ENCODE peak calls at places on chromosomes 11 and 22, in five cellular contexts. W is mammary epithelial cell, Z is endothelial cell of umbilical vein, E is IMR-90, S is astrocyte. U is an unnamed sample.

GRCh38 chr11:45185228-45185729 is 38.8 kb downstream of the PRDM11 start:
- DNase-seq in W (no peak), Z (no peak), E (no peak), S (peak; percentile 28), U (no peak)

GRCh38 chr11:12831471-12832202 is 157.4 kb downstream of the TEAD1 start:
- DNase-seq in W (no peak), Z (no peak), E (peak; percentile 28), S (no peak), U (no peak)

GRCh38 chr11:17240780-17241179 is 33.0 kb upstream of the PIK3C2A start:
- DNase-seq in W (no peak), Z (no peak), E (no peak), S (no peak), U (no peak)

GRCh38 chr22:19772673-19773469 is 12.3 kb downstream of the TBX1 start:
- DNase-seq in W (no peak), Z (peak; percentile 83), E (no peak), S (no peak), U (no peak)

GRCh38 chr11:109619498-109619897 is 197.5 kb downstream of the C11orf87 start:
- DNase-seq in W (peak; percentile 94), Z (no peak), E (no peak), S (no peak), U (no peak)

GRCh38 chr22:36415415-36416168 is 27.8 kb upstream of the MYH9 start:
- DNase-seq in W (no peak), Z (no peak), E (no peak), S (no peak), U (no peak)

GRCh38 chr22:49507607-49508292 is 319.9 kb downstream of the BRD1 start:
- DNase-seq in W (no peak), Z (no peak), E (no peak), S (no peak), U (no peak)

GRCh38 chr22:39356464-39356863 is 6.7 kb downstream of the SYNGR1 start:
- DNase-seq in W (no peak), Z (no peak), E (no peak), S (no peak), U (no peak)

GRCh38 chr11:10625982-10626311 is 57.5 kb upstream of the LYVE1 start:
- DNase-seq in W (no peak), Z (no peak), E (no peak), S (no peak), U (no peak)

GRCh38 chr11:44006882-44007495 is 40.8 kb upstream of the ACCSL start:
- DNase-seq in W (no peak), Z (no peak), E (no peak), S (no peak), U (no peak)

GRCh38 chr11:65854871-65855837 is 2.8 kb downstream of the CFL1 start:
- DNase-seq in W (no peak), Z (no peak), E (no peak), S (no peak), U (no peak)

GRCh38 chr22:17753401-17753989 is 20.8 kb downstream of the BID start:
- DNase-seq in W (peak; percentile 23), Z (no peak), E (peak; percentile 55), S (peak; percentile 71), U (no peak)

GRCh38 chr22:37746366-37747089 is 49.7 kb downstream of the TRIOBP start:
- DNase-seq in W (peak; percentile 16), Z (peak; percentile 21), E (no peak), S (no peak), U (no peak)
- H3K4me1 ChIP-seq in W (peaks cover 74% of the 10 kb centered on the region), Z (peaks cover 55% of the 10 kb centered on the region), E (peaks cover 52% of the 10 kb centered on the region), S (peaks cover 70% of the 10 kb centered on the region), U (peaks cover 71% of the 10 kb centered on the region)

DNA sequence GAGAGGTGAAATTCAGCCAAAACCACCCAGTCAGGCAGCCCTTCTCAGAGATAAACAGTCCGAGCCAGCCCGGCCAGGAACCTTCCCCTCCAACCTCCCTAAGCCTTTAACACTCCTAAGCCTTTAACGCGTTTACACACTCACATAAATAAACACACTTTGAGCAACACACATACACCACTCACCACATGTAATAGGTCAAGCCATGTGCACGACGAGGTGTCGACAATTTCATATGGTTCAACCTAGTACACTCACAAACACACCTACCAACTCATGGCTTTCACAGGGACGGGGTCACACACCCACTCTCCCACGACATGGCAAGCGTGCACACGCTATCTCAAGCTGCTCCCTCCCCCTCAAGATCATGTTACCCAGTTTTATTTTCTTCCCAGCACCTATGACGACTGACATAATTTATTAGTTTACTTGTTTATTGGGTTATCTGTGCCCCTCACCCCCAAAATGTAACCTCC is 15.5 kb downstream of the SLC43A1 start:
- DNase-seq in W (no peak), Z (no peak), E (no peak), S (no peak), U (no peak)
- H2AFZ ChIP-seq in W (peak overlapping the region; percentile 91), Z (peak overlapping the region; percentile 82), E (peak overlapping the region; percentile 87), S (peak overlapping the region; percentile 96), U (peak overlapping the region; percentile 47)

GRCh38 chr11:35332524-35332923 is 86.8 kb downstream of the SLC1A2 start:
- DNase-seq in W (no peak), Z (no peak), E (no peak), S (no peak), U (no peak)

GRCh38 chr11:35330156-35330889 is 89.0 kb downstream of the SLC1A2 start:
- DNase-seq in W (no peak), Z (no peak), E (no peak), S (no peak), U (no peak)

GRCh38 chr11:35334385-35335090 is 84.8 kb downstream of the SLC1A2 start:
- DNase-seq in W (peak; percentile 53), Z (no peak), E (no peak), S (no peak), U (peak; percentile 21)

GRCh38 chr11:35327829-35328228 is 91.5 kb downstream of the SLC1A2 start:
- DNase-seq in W (no peak), Z (no peak), E (no peak), S (no peak), U (no peak)

GRCh38 chr11:35330924-35331323 is 88.4 kb downstream of the SLC1A2 start:
- DNase-seq in W (no peak), Z (no peak), E (no peak), S (no peak), U (no peak)
- H3K27ac ChIP-seq in W (no peak overlapping the region), Z (no peak overlapping the region), E (no peak overlapping the region), S (no peak overlapping the region), U (no peak overlapping the region)

GRCh38 chr11:102314784-102315183 is 2.5 kb upstream of the BIRC3 start:
- DNase-seq in W (no peak), Z (no peak), E (no peak), S (no peak), U (no peak)

GRCh38 chr11:102317768-102318103 is 452 bp downstream of the BIRC3 start:
- DNase-seq in W (no peak), Z (no peak), E (no peak), S (no peak), U (no peak)

GRCh38 chr11:102318469-102318868 is 1.2 kb downstream of the BIRC3 start:
- DNase-seq in W (peak; percentile 38), Z (no peak), E (peak; percentile 48), S (no peak), U (no peak)

GRCh38 chr11:102317099-102317767 is at the start of gene BIRC3:
- DNase-seq in W (peak; percentile 99), Z (peak; percentile 91), E (peak; percentile 98), S (peak; percentile 95), U (peak; percentile 89)

DNA sequence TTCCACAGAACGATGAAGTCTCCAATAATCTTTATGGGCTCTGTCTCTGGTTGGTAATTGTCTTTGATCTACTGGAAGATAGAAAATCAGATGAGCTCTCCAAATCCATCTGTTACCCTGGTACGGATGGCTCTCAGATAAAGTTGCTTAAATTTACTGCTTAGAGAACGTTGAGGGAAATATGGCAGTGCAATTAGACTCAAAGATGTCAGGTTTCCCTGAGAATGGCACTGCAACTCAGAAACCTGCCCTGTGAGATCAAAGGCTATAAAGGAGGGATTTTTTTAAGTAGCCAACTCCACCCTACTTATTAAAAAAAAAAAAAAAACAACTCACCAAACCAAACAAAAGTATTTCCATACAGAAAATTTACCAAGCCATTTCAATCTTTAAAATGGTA is 779 bp upstream of the BIRC3 start:
- DNase-seq in W (no peak), Z (no peak), E (no peak), S (no peak), U (no peak)
- H3K4me1 ChIP-seq in W (peaks cover 39% of the 10 kb centered on the region), Z (peaks cover 6% of the 10 kb centered on the region), E (peaks cover 5% of the 10 kb centered on the region), S (peaks cover 9% of the 10 kb centered on the region), U (peaks cover 19% of the 10 kb centered on the region)

GRCh38 chr22:29848115-29848514 is 10.0 kb upstream of the ASCC2 start:
- DNase-seq in W (no peak), Z (no peak), E (no peak), S (no peak), U (no peak)
- H2AFZ ChIP-seq in W (no peak overlapping the region), Z (no peak overlapping the region), E (no peak overlapping the region), S (no peak overlapping the region), U (no peak overlapping the region)